ENCODE peak calls at places on chromosomes 3 and 15, in seven cellular contexts. X, T, R, C, M, O and V are unnamed samples. For H3K36me3, the result is how much of the 10 kb centered on the place peaks cover.

GRCh38 chr15:63339006-63339766 is 42.5 kb downstream of the CA12 start:
- DNase-seq in X (no peak), O (no peak), C (no peak), R (no peak), T (no peak), M (no peak), V (no peak)

GRCh38 chr15:69532066-69532465 is 79.4 kb downstream of the RPLP1 start:
- DNase-seq in M (no peak), O (no peak), T (no peak), X (no peak), C (no peak), R (no peak), V (no peak)

GRCh38 chr15:66617137-66618090 is 51.6 kb upstream of the LCTL start:
- DNase-seq in X (no peak), R (no peak), C (peak), M (peak), O (peak), T (peak), V (no peak)

GRCh38 chr3:162610261-162610660 is 1113.7 kb downstream of the OTOL1 start:
- DNase-seq in X (no peak), O (no peak), R (no peak), C (no peak), T (no peak), M (no peak), V (no peak)

GRCh38 chr3:128354788-128355548 is 111.7 kb downstream of the DNAJB8 start:
- DNase-seq in M (no peak), T (no peak), X (no peak), C (no peak), O (peak), R (peak), V (no peak)

GRCh38 chr3:9590282-9590791 is 36.7 kb upstream of the LHFPL4 start:
- DNase-seq in M (no peak), C (no peak), O (no peak), T (no peak), R (no peak), X (no peak), V (no peak)

GRCh38 chr3:177358968-177359600 is 161.8 kb upstream of the TBL1XR1 start:
- DNase-seq in O (peak), T (no peak), X (peak), M (peak), R (peak), C (peak), V (no peak)

GRCh38 chr3:103181175-103181574 is 746.4 kb downstream of the ZPLD1 start:
- DNase-seq in M (no peak), R (no peak), O (no peak), C (no peak), X (no peak), T (no peak), V (no peak)

GRCh38 chr15:31758126-31758525 is 272.2 kb upstream of the CHRNA7 start:
- DNase-seq in R (no peak), M (peak), C (peak), T (no peak), X (peak), O (peak), V (peak)

GRCh38 chr3:143120716-143121239 is 1.2 kb downstream of the CHST2 start:
- DNase-seq in R (peak), M (peak), X (peak), C (peak), O (no peak), T (no peak), V (no peak)

GRCh38 chr3:110743202-110743601 is 328.4 kb upstream of the NECTIN3 start:
- DNase-seq in R (no peak), C (no peak), O (no peak), M (no peak), T (peak), X (no peak), V (no peak)

GRCh38 chr3:81554348-81554747 is 207.1 kb downstream of the GBE1 start:
- DNase-seq in M (no peak), X (peak), R (no peak), T (peak), C (no peak), O (no peak), V (no peak)

GRCh38 chr3:179768080-179768479 is 115.2 kb downstream of the USP13 start:
- DNase-seq in T (no peak), X (no peak), R (no peak), O (no peak), M (no peak), C (no peak), V (no peak)

GRCh38 chr15:62417444-62417843 is 252.4 kb upstream of the C2CD4B start:
- DNase-seq in M (no peak), C (no peak), X (no peak), O (no peak), T (no peak), R (no peak), V (no peak)

GRCh38 chr15:98537516-98538060 is 110.8 kb upstream of the IGF1R start:
- DNase-seq in O (no peak), M (no peak), X (no peak), R (no peak), T (no peak), C (no peak), V (no peak)

GRCh38 chr3:22117751-22118346 is 366.8 kb upstream of the ZNF385D start:
- DNase-seq in T (peak), C (no peak), M (no peak), R (no peak), X (peak), O (no peak), V (no peak)

GRCh38 chr3:17836092-17836491 is 93.7 kb upstream of the TBC1D5 start:
- DNase-seq in X (no peak), O (no peak), T (no peak), C (no peak), R (no peak), M (no peak), V (no peak)

GRCh38 chr3:39327746-39328349 is 1.7 kb upstream of the CCR8 start:
- DNase-seq in C (no peak), M (no peak), T (no peak), O (no peak), X (no peak), R (no peak), V (no peak)

GRCh38 chr15:98667521-98668179 is 19.3 kb downstream of the IGF1R start:
- DNase-seq in M (no peak), C (no peak), T (no peak), R (no peak), O (peak), X (no peak), V (no peak)

GRCh38 chr3:9253327-9253726 is 3.9 kb upstream of the SRGAP3 start:
- DNase-seq in R (no peak), O (peak), C (no peak), M (no peak), X (no peak), T (no peak), V (no peak)

GRCh38 chr3:59367150-59367549 is 317.3 kb upstream of the CFAP20DC start:
- DNase-seq in T (no peak), M (no peak), O (no peak), X (peak), C (no peak), R (no peak), V (no peak)

GRCh38 chr3:128282392-128283196 is 129.3 kb downstream of the EEFSEC start:
- DNase-seq in R (no peak), M (peak), C (peak), O (peak), X (no peak), T (no peak), V (peak)

GRCh38 chr3:114608293-114608692 is 314.5 kb downstream of the TIGIT start:
- DNase-seq in R (no peak), O (no peak), T (no peak), M (no peak), C (no peak), X (no peak), V (no peak)

GRCh38 chr15:77021803-77022381 is 27.0 kb downstream of the PSTPIP1 start:
- DNase-seq in M (no peak), C (no peak), O (no peak), R (peak), X (peak), T (no peak), V (no peak)

GRCh38 chr3:162525791-162526190 is 1029.2 kb downstream of the OTOL1 start:
- DNase-seq in C (no peak), T (no peak), X (no peak), M (no peak), R (no peak), O (no peak), V (no peak)

GRCh38 chr15:39471791-39472190 is 109.1 kb upstream of the THBS1 start:
- DNase-seq in X (no peak), O (no peak), T (no peak), M (no peak), C (no peak), R (no peak), V (no peak)

GRCh38 chr3:12436514-12437222 is 47.6 kb upstream of the TSEN2 start:
- DNase-seq in T (no peak), C (no peak), M (no peak), R (no peak), O (no peak), X (no peak), V (no peak)

GRCh38 chr15:50881121-50882048 is 27.1 kb upstream of the AP4E1 start:
- DNase-seq in O (peak), M (no peak), R (no peak), C (no peak), T (peak), X (no peak), V (no peak)

GRCh38 chr3:127858477-127858876 is 36.2 kb upstream of the MGLL start:
- DNase-seq in T (no peak), X (no peak), R (no peak), O (no peak), C (no peak), M (no peak), V (no peak)

GRCh38 chr15:63583027-63583426 is 14.2 kb upstream of the FBXL22 start:
- DNase-seq in T (no peak), X (no peak), O (no peak), C (no peak), M (no peak), R (no peak), V (no peak)

GRCh38 chr3:50186096-50186495 is 5.3 kb upstream of the GNAT1 start:
- DNase-seq in M (no peak), O (no peak), R (no peak), T (no peak), C (no peak), X (no peak), V (no peak)

GRCh38 chr3:45580142-45580541 is 14.4 kb upstream of the LIMD1 start:
- DNase-seq in T (no peak), C (no peak), O (no peak), M (no peak), R (no peak), X (no peak), V (no peak)

GRCh38 chr3:47870156-47870555 is 67.2 kb downstream of the DHX30 start:
- DNase-seq in X (no peak), O (no peak), C (no peak), M (no peak), T (no peak), R (no peak), V (no peak)

GRCh38 chr3:44132593-44132992 is 109.1 kb upstream of the TOPAZ1 start:
- DNase-seq in R (no peak), X (no peak), T (no peak), M (no peak), C (no peak), O (no peak), V (no peak)

GRCh38 chr3:182738583-182739514 is 54.5 kb upstream of the ATP11B start:
- DNase-seq in M (no peak), R (no peak), T (no peak), X (no peak), O (no peak), C (no peak), V (no peak)

GRCh38 chr3:136261826-136262225 is 11.7 kb downstream of the PCCB start:
- DNase-seq in R (no peak), C (no peak), O (no peak), T (no peak), M (no peak), X (no peak), V (no peak)

GRCh38 chr3:136255672-136256406 is 5.7 kb downstream of the PCCB start:
- DNase-seq in R (no peak), O (no peak), T (peak), C (no peak), X (no peak), M (no peak), V (no peak)

GRCh38 chr3:136263251-136263650 is 13.1 kb downstream of the PCCB start:
- DNase-seq in C (no peak), M (no peak), R (no peak), T (no peak), O (no peak), X (no peak), V (no peak)

GRCh38 chr3:136262559-136262958 is 12.4 kb downstream of the PCCB start:
- DNase-seq in R (no peak), C (no peak), M (no peak), T (no peak), X (no peak), O (no peak), V (no peak)

DNA sequence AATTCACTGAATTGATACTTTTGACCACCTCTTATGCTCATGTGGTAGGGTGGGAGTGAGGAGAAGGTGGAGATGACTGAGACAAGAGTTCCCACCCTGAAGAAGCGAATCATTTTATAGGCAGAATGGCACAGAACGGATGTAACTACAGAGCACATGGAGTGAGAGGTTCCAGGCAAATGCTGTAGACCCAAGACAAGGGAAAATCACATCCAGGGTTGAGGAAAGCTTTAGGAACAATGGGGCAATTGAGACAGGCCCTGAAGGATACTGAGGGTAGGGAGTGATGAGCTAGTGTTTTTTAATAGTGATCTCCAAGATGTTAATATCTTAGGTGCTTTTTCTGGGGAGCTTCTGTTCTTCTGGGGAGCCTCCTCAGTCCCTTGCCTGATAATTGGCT is 8.1 kb downstream of the PCCB start:
- DNase-seq in M (no peak), C (no peak), X (no peak), R (no peak), O (no peak), T (no peak), V (no peak)
- H3K36me3 ChIP-seq in M (under half), C (under half), X (under half), R (under half), O (under half), T (under half), V (under half)

DNA sequence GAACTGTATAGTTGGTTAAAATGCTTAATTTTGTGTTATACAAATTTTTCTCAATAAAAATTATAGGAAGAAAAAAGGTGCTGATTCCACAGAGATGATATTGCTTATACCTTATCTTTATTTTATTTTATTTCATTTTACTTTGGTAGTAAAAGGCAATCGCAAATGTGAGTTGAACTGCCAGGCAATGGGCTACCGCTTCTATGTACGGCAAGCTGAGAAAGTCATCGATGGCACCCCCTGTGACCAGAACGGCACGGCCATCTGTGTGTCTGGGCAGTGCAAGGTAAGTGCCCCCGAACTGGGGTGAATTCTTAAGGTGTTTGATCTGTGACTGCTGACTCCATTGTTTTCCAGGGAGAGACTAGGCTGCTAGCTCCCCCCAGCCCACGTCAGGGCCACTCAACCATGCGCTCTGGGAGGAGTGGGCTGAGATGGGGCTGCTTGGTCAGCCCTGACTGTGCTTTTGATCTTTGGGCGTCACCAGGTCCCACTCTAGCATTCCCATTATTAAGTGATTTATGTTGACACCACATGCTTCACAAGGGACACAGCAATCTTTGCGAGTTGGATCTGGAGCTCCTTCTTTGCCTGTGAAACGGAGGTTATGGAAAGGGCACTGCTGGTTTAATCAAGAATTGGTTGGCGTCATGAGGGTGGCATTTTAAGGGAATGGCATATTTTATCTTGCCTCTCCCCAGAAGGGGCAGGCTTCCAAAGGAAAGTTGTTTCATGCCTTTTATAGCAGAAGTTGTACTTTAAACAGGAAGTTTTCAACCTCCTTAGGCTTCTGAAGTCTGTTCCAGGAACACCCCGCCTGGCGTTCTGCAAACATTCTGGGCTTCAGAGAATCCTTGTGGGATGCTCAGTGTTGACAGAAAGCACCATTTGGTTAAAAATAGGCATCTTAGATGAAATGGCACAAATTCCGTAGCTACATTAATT is 296.5 kb downstream of the THSD4 start:
- DNase-seq in T (no peak), X (no peak), M (no peak), C (peak), O (no peak), R (no peak), V (no peak)
- TF ChIP-seq CTCF in T (no peak), X (no peak), M (no peak), C (no peak), O (no peak), R (no peak), V (no peak)

GRCh38 chr3:196064006-196064405 is 17.9 kb downstream of the TFRC start:
- DNase-seq in O (no peak), R (no peak), M (no peak), X (no peak), C (no peak), T (no peak), V (no peak)
- H3K36me3 ChIP-seq in O (half or more), R (under half), M (under half), X (half or more), C (under half), T (under half), V (under half)

DNA sequence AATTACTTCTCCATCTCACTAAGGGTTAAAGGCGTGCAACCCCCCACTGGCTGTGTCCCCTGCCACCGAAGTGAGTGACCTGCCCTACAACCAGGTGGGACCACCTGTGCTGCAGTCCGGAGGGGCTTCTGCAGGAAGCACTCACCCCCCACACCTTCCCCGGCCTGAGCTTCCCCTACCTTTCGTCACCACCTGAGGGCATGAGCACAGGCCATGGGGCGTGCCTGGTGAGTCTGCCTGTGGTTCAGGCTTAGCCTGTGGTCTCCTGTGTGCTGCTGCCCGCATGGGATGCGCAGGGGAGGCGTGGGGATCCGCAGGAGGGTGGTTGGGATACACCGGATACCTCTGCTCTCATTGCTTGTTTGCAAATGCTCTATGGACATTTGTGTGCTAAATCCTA is 46.0 kb downstream of the KLHL25 start:
- DNase-seq in C (peak), X (no peak), R (no peak), M (no peak), T (no peak), O (peak), V (no peak)
- TF ChIP-seq CTCF in C (no peak), X (no peak), R (no peak), M (no peak), T (peak), O (no peak), V (no peak)

GRCh38 chr3:58099850-58100249 is 91.6 kb downstream of the FLNB start:
- DNase-seq in T (no peak), X (no peak), M (no peak), O (no peak), R (no peak), C (no peak), V (no peak)
- H3K36me3 ChIP-seq in T (under half), X (under half), M (under half), O (under half), R (under half), C (under half), V (under half)

GRCh38 chr15:64688770-64689169 is 86.6 kb downstream of the RBPMS2 start:
- DNase-seq in T (no peak), X (no peak), C (no peak), R (no peak), O (no peak), M (no peak), V (no peak)

GRCh38 chr15:64686130-64686735 is 89.2 kb downstream of the RBPMS2 start:
- DNase-seq in R (no peak), M (peak), C (no peak), X (peak), T (peak), O (peak), V (peak)

GRCh38 chr15:64688179-64688578 is 87.2 kb downstream of the RBPMS2 start:
- DNase-seq in T (no peak), O (no peak), R (no peak), X (no peak), M (no peak), C (no peak), V (no peak)

GRCh38 chr15:64685230-64685886 is 90.0 kb downstream of the RBPMS2 start:
- DNase-seq in R (no peak), O (no peak), C (no peak), M (no peak), T (no peak), X (no peak), V (no peak)

DNA sequence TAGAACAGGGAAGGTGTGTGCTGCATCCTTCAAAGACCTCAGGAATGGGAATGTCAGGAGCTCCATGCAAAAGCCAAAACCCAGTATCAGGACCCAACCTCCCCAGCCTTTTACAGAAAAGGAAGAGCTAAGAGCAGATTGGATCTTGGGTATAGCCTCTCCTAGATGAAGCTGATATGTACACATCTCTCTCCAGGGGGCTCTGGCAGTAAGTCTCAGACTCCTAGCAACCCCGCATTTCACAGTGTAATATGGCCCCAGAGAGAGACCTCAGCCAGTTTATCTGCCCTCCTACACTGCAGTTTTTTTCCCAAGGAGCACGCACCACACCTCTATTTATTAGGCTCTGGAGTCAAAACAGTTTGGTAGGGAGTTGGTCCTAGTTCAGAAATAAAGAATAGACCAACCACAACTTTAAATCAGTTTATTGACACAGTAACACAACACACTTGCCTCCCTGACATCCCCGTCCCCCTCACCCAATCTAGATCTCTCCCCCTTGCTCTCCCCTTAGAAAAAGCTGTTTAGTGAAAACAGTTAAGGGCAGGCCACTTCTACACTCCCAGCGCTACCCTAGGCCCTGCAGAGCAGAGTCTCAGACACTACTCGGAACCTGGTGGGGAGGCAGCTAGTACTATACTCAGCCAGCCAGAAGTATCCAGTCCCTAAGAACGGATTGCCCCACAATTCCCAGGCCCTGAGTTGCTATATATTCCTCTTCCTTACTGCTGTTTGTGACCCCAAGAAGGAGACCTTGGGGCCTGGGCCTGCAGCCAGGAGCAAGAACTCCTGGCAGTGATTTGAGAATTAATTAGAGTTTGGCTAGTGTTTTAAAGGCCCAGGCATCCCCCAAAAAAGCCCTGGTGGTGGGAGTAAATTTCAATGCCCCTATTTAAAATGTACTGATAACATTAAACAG is 88.0 kb downstream of the RBPMS2 start:
- DNase-seq in C (peak), X (no peak), M (no peak), O (peak), T (no peak), R (no peak), V (no peak)
- TF ChIP-seq CTCF in C (no peak), X (no peak), M (no peak), O (no peak), T (no peak), R (no peak), V (no peak)